ENCODE peak calls at places on chromosome 19, in nine cellular contexts. M is mesenteric fat pad; U is AG04450; I is substantia nigra; C is A172; K is head of caudate nucleus; P is stimulated activated CD4-positive, alpha-beta T cell treated with anti-CD3 and anti-CD28 coated beads, Interleukin-15, amount 100 ng/mL, for 48 hours; V is stimulated activated CD8-positive, alpha-beta memory T cell treated with anti-CD3 and anti-CD28 coated beads, Interleukin-15, amount 100 ng/mL, for 48 hours; Y is activated T-cell treated with anti-CD3 and anti-CD28 coated beads, Interleukin-2, amount 50 U/mL, for 72 hours. L is an unnamed sample.

GRCh38 chr19:10454267-10454666 is 33.9 kb downstream of the PDE4A start:
- DNase-seq in Y (no peak), K (peak; percentile 57), C (peak; percentile 60), M (no peak), U (no peak), P (no peak), I (no peak), V (no peak), L (no peak)

GRCh38 chr19:7965259-7965841 is 21.9 kb upstream of the TIMM44 start:
- DNase-seq in V (no peak), M (no peak), U (no peak), P (no peak), Y (no peak), I (no peak), C (no peak), K (no peak), L (no peak)

GRCh38 chr19:37055330-37055729 is 22.9 kb upstream of the ZNF420 start:
- DNase-seq in M (no peak), Y (no peak), U (no peak), K (no peak), V (no peak), C (no peak), P (no peak), I (no peak), L (no peak)

GRCh38 chr19:8585894-8586750 is 8.9 kb upstream of the MYO1F start:
- DNase-seq in K (peak; percentile 24), V (no peak), P (no peak), U (no peak), I (no peak), C (no peak), Y (peak; percentile 74), M (no peak), L (no peak)

GRCh38 chr19:50858896-50859295 is 4.2 kb downstream of the KLK3 start:
- DNase-seq in P (no peak), K (no peak), I (no peak), U (no peak), Y (no peak), C (no peak), M (peak; percentile 33), V (no peak), L (no peak)

GRCh38 chr19:14494451-14494850 is 1.5 kb downstream of the GIPC1 start:
- DNase-seq in P (no peak), I (no peak), C (no peak), U (no peak), Y (no peak), M (no peak), K (no peak), V (no peak), L (no peak)

GRCh38 chr19:56132316-56132822 is 8.7 kb upstream of the ZNF444 start:
- DNase-seq in K (no peak), M (no peak), Y (no peak), V (no peak), U (no peak), P (no peak), C (no peak), I (no peak), L (peak; percentile 76)

GRCh38 chr19:13748169-13748884 is 16.0 kb upstream of the MRI1 start:
- DNase-seq in Y (peak; percentile 19), I (no peak), P (no peak), K (no peak), C (peak; percentile 46), V (no peak), U (no peak), M (no peak), L (no peak)

GRCh38 chr19:508204-509150 is 1.2 kb downstream of the TPGS1 start:
- DNase-seq in I (no peak), P (no peak), M (no peak), Y (no peak), C (no peak), U (no peak), K (no peak), V (no peak), L (no peak)

GRCh38 chr19:38877781-38878574 is at the start of gene RINL:
- DNase-seq in I (no peak), K (no peak), Y (peak; percentile 78), C (no peak), P (peak; percentile 60), V (peak; percentile 56), U (no peak), M (no peak), L (no peak)

GRCh38 chr19:55251296-55252081 is 7.3 kb downstream of the PPP6R1 start:
- DNase-seq in V (peak; percentile 44), U (no peak), P (no peak), I (no peak), Y (peak; percentile 48), C (peak; percentile 81), K (no peak), M (no peak), L (peak; percentile 39)

GRCh38 chr19:13865578-13866462 is 11.1 kb upstream of the NANOS3 start:
- DNase-seq in Y (no peak), I (no peak), V (no peak), C (no peak), K (no peak), M (no peak), U (no peak), P (no peak), L (no peak)

GRCh38 chr19:15256708-15257331 is 24.6 kb upstream of the EPHX3 start:
- DNase-seq in V (no peak), U (no peak), K (no peak), P (no peak), Y (no peak), M (no peak), C (no peak), I (no peak), L (no peak)

GRCh38 chr19:55096061-55096701 is 20.5 kb downstream of the EPS8L1 start:
- DNase-seq in U (no peak), I (no peak), K (no peak), P (no peak), C (no peak), Y (no peak), M (no peak), V (no peak), L (no peak)

L was measured in kidney glomerular epithelial cell.